ENCODE peak calls at places on chromosomes 16 and 17, in ten cellular contexts. One of them, this sample, is unnamed.

GRCh38 chr17:76517638-76518038 is 16.4 kb upstream of the RHBDF2 start:
- DNase-seq in occipital lobe: no peak
- DNase-seq in stimulated activated naive CD8-positive, alpha-beta T cell treated with anti-CD3 and anti-CD28 coated beads, Interleukin-15, amount 100 ng/mL, for 72 hours: no peak
- DNase-seq in naive B cell: no peak
- DNase-seq in ACHN: peak
- DNase-seq in NCI-H524: no peak
- DNase-seq in naive thymus-derived CD8-positive, alpha-beta T cell: no peak
- DNase-seq in Right ventricle myocardium superior: no peak
- DNase-seq in frontal cortex: no peak
- DNase-seq in pancreas: no peak
- DNase-seq in this sample: no peak

GRCh38 chr17:59830846-59831486 is 61.8 kb downstream of the TUBD1 start:
- DNase-seq in occipital lobe: no peak
- DNase-seq in stimulated activated naive CD8-positive, alpha-beta T cell treated with anti-CD3 and anti-CD28 coated beads, Interleukin-15, amount 100 ng/mL, for 72 hours: no peak
- DNase-seq in naive B cell: no peak
- DNase-seq in ACHN: peak
- DNase-seq in NCI-H524: no peak
- DNase-seq in naive thymus-derived CD8-positive, alpha-beta T cell: no peak
- DNase-seq in Right ventricle myocardium superior: no peak
- DNase-seq in frontal cortex: no peak
- DNase-seq in pancreas: no peak
- DNase-seq in this sample: no peak

GRCh38 chr17:38867179-38867994 is 2.5 kb upstream of the LASP1 start:
- DNase-seq in occipital lobe: no peak
- DNase-seq in stimulated activated naive CD8-positive, alpha-beta T cell treated with anti-CD3 and anti-CD28 coated beads, Interleukin-15, amount 100 ng/mL, for 72 hours: peak
- DNase-seq in naive B cell: peak
- DNase-seq in ACHN: peak
- DNase-seq in NCI-H524: peak
- DNase-seq in naive thymus-derived CD8-positive, alpha-beta T cell: peak
- DNase-seq in Right ventricle myocardium superior: peak
- DNase-seq in frontal cortex: no peak
- DNase-seq in pancreas: peak
- DNase-seq in this sample: no peak

GRCh38 chr17:44981221-44981968 is 13.3 kb upstream of the C1QL1 start:
- DNase-seq in occipital lobe: no peak
- DNase-seq in stimulated activated naive CD8-positive, alpha-beta T cell treated with anti-CD3 and anti-CD28 coated beads, Interleukin-15, amount 100 ng/mL, for 72 hours: no peak
- DNase-seq in naive B cell: no peak
- DNase-seq in ACHN: peak
- DNase-seq in NCI-H524: no peak
- DNase-seq in naive thymus-derived CD8-positive, alpha-beta T cell: no peak
- DNase-seq in Right ventricle myocardium superior: no peak
- DNase-seq in frontal cortex: no peak
- DNase-seq in pancreas: no peak
- DNase-seq in this sample: peak

GRCh38 chr17:41107941-41108445 is 2.8 kb downstream of the KRTAP4-9 start:
- DNase-seq in occipital lobe: no peak
- DNase-seq in stimulated activated naive CD8-positive, alpha-beta T cell treated with anti-CD3 and anti-CD28 coated beads, Interleukin-15, amount 100 ng/mL, for 72 hours: no peak
- DNase-seq in naive B cell: no peak
- DNase-seq in ACHN: no peak
- DNase-seq in NCI-H524: no peak
- DNase-seq in naive thymus-derived CD8-positive, alpha-beta T cell: no peak
- DNase-seq in Right ventricle myocardium superior: no peak
- DNase-seq in frontal cortex: no peak
- DNase-seq in pancreas: no peak
- DNase-seq in this sample: no peak

GRCh38 chr16:68311316-68311620 is 449 bp downstream of the PRMT7 start:
- DNase-seq in occipital lobe: no peak
- DNase-seq in stimulated activated naive CD8-positive, alpha-beta T cell treated with anti-CD3 and anti-CD28 coated beads, Interleukin-15, amount 100 ng/mL, for 72 hours: no peak
- DNase-seq in naive B cell: no peak
- DNase-seq in ACHN: no peak
- DNase-seq in NCI-H524: peak
- DNase-seq in naive thymus-derived CD8-positive, alpha-beta T cell: no peak
- DNase-seq in Right ventricle myocardium superior: no peak
- DNase-seq in frontal cortex: no peak
- DNase-seq in pancreas: no peak
- DNase-seq in this sample: no peak

GRCh38 chr17:8151641-8152111 is 528 bp downstream of the PER1 start:
- DNase-seq in occipital lobe: peak
- DNase-seq in stimulated activated naive CD8-positive, alpha-beta T cell treated with anti-CD3 and anti-CD28 coated beads, Interleukin-15, amount 100 ng/mL, for 72 hours: peak
- DNase-seq in naive B cell: no peak
- DNase-seq in ACHN: peak
- DNase-seq in NCI-H524: no peak
- DNase-seq in naive thymus-derived CD8-positive, alpha-beta T cell: peak
- DNase-seq in Right ventricle myocardium superior: peak
- DNase-seq in frontal cortex: no peak
- DNase-seq in pancreas: peak
- DNase-seq in this sample: no peak

GRCh38 chr16:48495303-48495702 is 110.1 kb upstream of the SIAH1 start:
- DNase-seq in occipital lobe: no peak
- DNase-seq in stimulated activated naive CD8-positive, alpha-beta T cell treated with anti-CD3 and anti-CD28 coated beads, Interleukin-15, amount 100 ng/mL, for 72 hours: no peak
- DNase-seq in naive B cell: no peak
- DNase-seq in ACHN: no peak
- DNase-seq in NCI-H524: no peak
- DNase-seq in naive thymus-derived CD8-positive, alpha-beta T cell: no peak
- DNase-seq in Right ventricle myocardium superior: no peak
- DNase-seq in frontal cortex: no peak
- DNase-seq in pancreas: no peak
- DNase-seq in this sample: no peak

GRCh38 chr16:55663225-55663624 is 7.4 kb downstream of the SLC6A2 start:
- DNase-seq in occipital lobe: no peak
- DNase-seq in stimulated activated naive CD8-positive, alpha-beta T cell treated with anti-CD3 and anti-CD28 coated beads, Interleukin-15, amount 100 ng/mL, for 72 hours: no peak
- DNase-seq in naive B cell: no peak
- DNase-seq in ACHN: no peak
- DNase-seq in NCI-H524: no peak
- DNase-seq in naive thymus-derived CD8-positive, alpha-beta T cell: no peak
- DNase-seq in Right ventricle myocardium superior: no peak
- DNase-seq in frontal cortex: no peak
- DNase-seq in pancreas: no peak
- DNase-seq in this sample: no peak

GRCh38 chr16:88569614-88569984 is 604 bp upstream of the ZC3H18 start:
- DNase-seq in occipital lobe: no peak
- DNase-seq in stimulated activated naive CD8-positive, alpha-beta T cell treated with anti-CD3 and anti-CD28 coated beads, Interleukin-15, amount 100 ng/mL, for 72 hours: no peak
- DNase-seq in naive B cell: no peak
- DNase-seq in ACHN: peak
- DNase-seq in NCI-H524: no peak
- DNase-seq in naive thymus-derived CD8-positive, alpha-beta T cell: no peak
- DNase-seq in Right ventricle myocardium superior: peak
- DNase-seq in frontal cortex: peak
- DNase-seq in pancreas: no peak
- DNase-seq in this sample: no peak

GRCh38 chr17:27756467-27757371 is 43.6 kb downstream of the NOS2 start:
- DNase-seq in occipital lobe: no peak
- DNase-seq in stimulated activated naive CD8-positive, alpha-beta T cell treated with anti-CD3 and anti-CD28 coated beads, Interleukin-15, amount 100 ng/mL, for 72 hours: peak
- DNase-seq in naive B cell: peak
- DNase-seq in ACHN: peak
- DNase-seq in NCI-H524: peak
- DNase-seq in naive thymus-derived CD8-positive, alpha-beta T cell: peak
- DNase-seq in Right ventricle myocardium superior: no peak
- DNase-seq in frontal cortex: no peak
- DNase-seq in pancreas: peak
- DNase-seq in this sample: no peak

GRCh38 chr17:16425698-16426659 is 10.6 kb downstream of the TRPV2 start:
- DNase-seq in occipital lobe: no peak
- DNase-seq in stimulated activated naive CD8-positive, alpha-beta T cell treated with anti-CD3 and anti-CD28 coated beads, Interleukin-15, amount 100 ng/mL, for 72 hours: no peak
- DNase-seq in naive B cell: no peak
- DNase-seq in ACHN: no peak
- DNase-seq in NCI-H524: peak
- DNase-seq in naive thymus-derived CD8-positive, alpha-beta T cell: no peak
- DNase-seq in Right ventricle myocardium superior: no peak
- DNase-seq in frontal cortex: no peak
- DNase-seq in pancreas: peak
- DNase-seq in this sample: no peak

GRCh38 chr16:66107661-66108060 is 258.8 kb upstream of the CDH5 start:
- DNase-seq in occipital lobe: no peak
- DNase-seq in stimulated activated naive CD8-positive, alpha-beta T cell treated with anti-CD3 and anti-CD28 coated beads, Interleukin-15, amount 100 ng/mL, for 72 hours: no peak
- DNase-seq in naive B cell: no peak
- DNase-seq in ACHN: no peak
- DNase-seq in NCI-H524: no peak
- DNase-seq in naive thymus-derived CD8-positive, alpha-beta T cell: no peak
- DNase-seq in Right ventricle myocardium superior: no peak
- DNase-seq in frontal cortex: peak
- DNase-seq in pancreas: no peak
- DNase-seq in this sample: peak

GRCh38 chr16:2852731-2853507 is 5.1 kb downstream of the PRSS22 start:
- DNase-seq in occipital lobe: no peak
- DNase-seq in stimulated activated naive CD8-positive, alpha-beta T cell treated with anti-CD3 and anti-CD28 coated beads, Interleukin-15, amount 100 ng/mL, for 72 hours: no peak
- DNase-seq in naive B cell: no peak
- DNase-seq in ACHN: no peak
- DNase-seq in NCI-H524: no peak
- DNase-seq in naive thymus-derived CD8-positive, alpha-beta T cell: no peak
- DNase-seq in Right ventricle myocardium superior: no peak
- DNase-seq in frontal cortex: no peak
- DNase-seq in pancreas: no peak
- DNase-seq in this sample: no peak

GRCh38 chr17:78257810-78258322 is 26.4 kb downstream of the TMEM235 start:
- DNase-seq in occipital lobe: no peak
- DNase-seq in stimulated activated naive CD8-positive, alpha-beta T cell treated with anti-CD3 and anti-CD28 coated beads, Interleukin-15, amount 100 ng/mL, for 72 hours: no peak
- DNase-seq in naive B cell: peak
- DNase-seq in ACHN: no peak
- DNase-seq in NCI-H524: no peak
- DNase-seq in naive thymus-derived CD8-positive, alpha-beta T cell: no peak
- DNase-seq in Right ventricle myocardium superior: peak
- DNase-seq in frontal cortex: no peak
- DNase-seq in pancreas: no peak
- DNase-seq in this sample: no peak

GRCh38 chr16:89855986-89856385 is 17.4 kb upstream of the TCF25 start:
- DNase-seq in occipital lobe: no peak
- DNase-seq in stimulated activated naive CD8-positive, alpha-beta T cell treated with anti-CD3 and anti-CD28 coated beads, Interleukin-15, amount 100 ng/mL, for 72 hours: no peak
- DNase-seq in naive B cell: no peak
- DNase-seq in ACHN: no peak
- DNase-seq in NCI-H524: no peak
- DNase-seq in naive thymus-derived CD8-positive, alpha-beta T cell: no peak
- DNase-seq in Right ventricle myocardium superior: no peak
- DNase-seq in frontal cortex: no peak
- DNase-seq in pancreas: no peak
- DNase-seq in this sample: no peak

GRCh38 chr17:8724451-8724850 is 20.2 kb downstream of the CCDC42 start:
- DNase-seq in occipital lobe: no peak
- DNase-seq in stimulated activated naive CD8-positive, alpha-beta T cell treated with anti-CD3 and anti-CD28 coated beads, Interleukin-15, amount 100 ng/mL, for 72 hours: no peak
- DNase-seq in naive B cell: no peak
- DNase-seq in ACHN: no peak
- DNase-seq in NCI-H524: no peak
- DNase-seq in naive thymus-derived CD8-positive, alpha-beta T cell: no peak
- DNase-seq in Right ventricle myocardium superior: no peak
- DNase-seq in frontal cortex: no peak
- DNase-seq in pancreas: no peak
- DNase-seq in this sample: no peak

GRCh38 chr17:50619489-50619888 is 15.2 kb upstream of the ABCC3 start:
- DNase-seq in occipital lobe: no peak
- DNase-seq in stimulated activated naive CD8-positive, alpha-beta T cell treated with anti-CD3 and anti-CD28 coated beads, Interleukin-15, amount 100 ng/mL, for 72 hours: no peak
- DNase-seq in naive B cell: no peak
- DNase-seq in ACHN: no peak
- DNase-seq in NCI-H524: no peak
- DNase-seq in naive thymus-derived CD8-positive, alpha-beta T cell: no peak
- DNase-seq in Right ventricle myocardium superior: no peak
- DNase-seq in frontal cortex: no peak
- DNase-seq in pancreas: no peak
- DNase-seq in this sample: no peak

GRCh38 chr16:4488486-4488967 is 12.3 kb downstream of the HMOX2 start:
- DNase-seq in occipital lobe: no peak
- DNase-seq in stimulated activated naive CD8-positive, alpha-beta T cell treated with anti-CD3 and anti-CD28 coated beads, Interleukin-15, amount 100 ng/mL, for 72 hours: peak
- DNase-seq in naive B cell: no peak
- DNase-seq in ACHN: no peak
- DNase-seq in NCI-H524: no peak
- DNase-seq in naive thymus-derived CD8-positive, alpha-beta T cell: peak
- DNase-seq in Right ventricle myocardium superior: no peak
- DNase-seq in frontal cortex: no peak
- DNase-seq in pancreas: no peak
- DNase-seq in this sample: no peak

GRCh38 chr17:17710728-17711541 is 29.7 kb downstream of the RAI1 start:
- DNase-seq in occipital lobe: peak
- DNase-seq in stimulated activated naive CD8-positive, alpha-beta T cell treated with anti-CD3 and anti-CD28 coated beads, Interleukin-15, amount 100 ng/mL, for 72 hours: no peak
- DNase-seq in naive B cell: no peak
- DNase-seq in ACHN: peak
- DNase-seq in NCI-H524: no peak
- DNase-seq in naive thymus-derived CD8-positive, alpha-beta T cell: no peak
- DNase-seq in Right ventricle myocardium superior: no peak
- DNase-seq in frontal cortex: no peak
- DNase-seq in pancreas: peak
- DNase-seq in this sample: peak

GRCh38 chr17:5584971-5585794 is 874 bp upstream of the NLRP1 start:
- DNase-seq in occipital lobe: no peak
- DNase-seq in stimulated activated naive CD8-positive, alpha-beta T cell treated with anti-CD3 and anti-CD28 coated beads, Interleukin-15, amount 100 ng/mL, for 72 hours: no peak
- DNase-seq in naive B cell: no peak
- DNase-seq in ACHN: peak
- DNase-seq in NCI-H524: no peak
- DNase-seq in naive thymus-derived CD8-positive, alpha-beta T cell: no peak
- DNase-seq in Right ventricle myocardium superior: no peak
- DNase-seq in frontal cortex: no peak
- DNase-seq in pancreas: no peak
- DNase-seq in this sample: peak

GRCh38 chr16:5496013-5496412 is 398.4 kb upstream of the EEF2KMT start:
- DNase-seq in occipital lobe: no peak
- DNase-seq in stimulated activated naive CD8-positive, alpha-beta T cell treated with anti-CD3 and anti-CD28 coated beads, Interleukin-15, amount 100 ng/mL, for 72 hours: no peak
- DNase-seq in naive B cell: no peak
- DNase-seq in ACHN: no peak
- DNase-seq in NCI-H524: no peak
- DNase-seq in naive thymus-derived CD8-positive, alpha-beta T cell: no peak
- DNase-seq in Right ventricle myocardium superior: no peak
- DNase-seq in frontal cortex: no peak
- DNase-seq in pancreas: no peak
- DNase-seq in this sample: no peak

GRCh38 chr16:70746708-70747424 is 54.1 kb downstream of the VAC14 start:
- DNase-seq in occipital lobe: no peak
- DNase-seq in stimulated activated naive CD8-positive, alpha-beta T cell treated with anti-CD3 and anti-CD28 coated beads, Interleukin-15, amount 100 ng/mL, for 72 hours: no peak
- DNase-seq in naive B cell: no peak
- DNase-seq in ACHN: peak
- DNase-seq in NCI-H524: no peak
- DNase-seq in naive thymus-derived CD8-positive, alpha-beta T cell: peak
- DNase-seq in Right ventricle myocardium superior: peak
- DNase-seq in frontal cortex: no peak
- DNase-seq in pancreas: peak
- DNase-seq in this sample: peak

GRCh38 chr17:36609498-36609862 is 8.1 kb downstream of the MRM1 start:
- DNase-seq in occipital lobe: no peak
- DNase-seq in stimulated activated naive CD8-positive, alpha-beta T cell treated with anti-CD3 and anti-CD28 coated beads, Interleukin-15, amount 100 ng/mL, for 72 hours: no peak
- DNase-seq in naive B cell: no peak
- DNase-seq in ACHN: no peak
- DNase-seq in NCI-H524: no peak
- DNase-seq in naive thymus-derived CD8-positive, alpha-beta T cell: no peak
- DNase-seq in Right ventricle myocardium superior: no peak
- DNase-seq in frontal cortex: no peak
- DNase-seq in pancreas: no peak
- DNase-seq in this sample: no peak